ENCODE peak calls at places on chromosome 1, in four cellular contexts. One of them, this sample, is unnamed.

GRCh38 chr1:54199151-54199764 is 572 bp downstream of the CYB5RL start:
- DNase-seq in H1: no peak
- DNase-seq in HepG2: peak; percentile 8
- DNase-seq in GM12878: no peak
- DNase-seq in this sample: no peak

GRCh38 chr1:109918077-109918606 is 7.5 kb downstream of the CSF1 start:
- DNase-seq in H1: no peak
- DNase-seq in HepG2: no peak
- DNase-seq in GM12878: no peak
- DNase-seq in this sample: peak; percentile 86

GRCh38 chr1:50633465-50633864 is 210.2 kb upstream of the DMRTA2 start:
- DNase-seq in H1: no peak
- DNase-seq in HepG2: peak; percentile 21
- DNase-seq in GM12878: no peak
- DNase-seq in this sample: no peak

GRCh38 chr1:4603317-4604110 is 50.9 kb upstream of the AJAP1 start:
- DNase-seq in H1: no peak
- DNase-seq in HepG2: no peak
- DNase-seq in GM12878: no peak
- DNase-seq in this sample: no peak

GRCh38 chr1:161068306-161069200 is 1.1 kb downstream of the ARHGAP30 start:
- DNase-seq in H1: no peak
- DNase-seq in HepG2: no peak
- DNase-seq in GM12878: peak; percentile 86
- DNase-seq in this sample: no peak

GRCh38 chr1:60657926-60658325 is 424.4 kb upstream of the NFIA start:
- DNase-seq in H1: no peak
- DNase-seq in HepG2: no peak
- DNase-seq in GM12878: no peak
- DNase-seq in this sample: no peak

GRCh38 chr1:110878993-110879392 is 6.0 kb downstream of the CD53 start:
- DNase-seq in H1: no peak
- DNase-seq in HepG2: no peak
- DNase-seq in GM12878: no peak
- DNase-seq in this sample: no peak

GRCh38 chr1:234586304-234586703 is 23.7 kb downstream of the IRF2BP2 start:
- DNase-seq in H1: no peak
- DNase-seq in HepG2: no peak
- DNase-seq in GM12878: no peak
- DNase-seq in this sample: no peak

GRCh38 chr1:92504751-92505692 is 18.3 kb upstream of the GFI1 start:
- DNase-seq in H1: no peak
- DNase-seq in HepG2: peak; percentile 97
- DNase-seq in GM12878: no peak
- DNase-seq in this sample: no peak

GRCh38 chr1:217495249-217495648 is 135.6 kb downstream of the GPATCH2 start:
- DNase-seq in H1: no peak
- DNase-seq in HepG2: no peak
- DNase-seq in GM12878: peak; percentile 23
- DNase-seq in this sample: no peak

DNA sequence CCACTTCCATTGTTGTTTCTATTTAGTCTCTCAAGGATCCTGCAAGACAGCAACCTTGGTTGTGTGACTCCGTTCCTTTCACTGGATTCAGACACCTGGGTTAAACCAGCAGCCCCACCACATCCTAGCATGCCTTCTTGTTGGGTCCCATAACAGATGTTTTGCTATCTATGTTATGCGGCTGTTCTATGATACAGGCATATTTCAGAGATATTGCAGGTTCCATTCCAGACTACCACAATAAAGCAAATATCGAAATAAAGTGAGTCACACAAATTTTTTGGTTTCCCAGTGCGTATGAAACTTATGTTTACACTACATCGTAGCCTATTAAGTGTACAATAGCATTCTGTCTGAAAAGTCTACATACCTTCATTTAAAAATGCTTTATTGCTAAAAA is 18.5 kb downstream of the KAZN start:
- DNase-seq in H1: no peak
- DNase-seq in HepG2: no peak
- DNase-seq in GM12878: no peak
- DNase-seq in this sample: peak; percentile 32
- TF ChIP-seq BRCA1 in H1: no peak
- TF ChIP-seq BRCA1 in HepG2: no peak
- TF ChIP-seq BRCA1 in GM12878: no peak
- TF ChIP-seq BRCA1 in this sample: no peak

GRCh38 chr1:37157634-37158033 is 123.3 kb upstream of the GRIK3 start:
- DNase-seq in H1: no peak
- DNase-seq in HepG2: no peak
- DNase-seq in GM12878: no peak
- DNase-seq in this sample: no peak

GRCh38 chr1:37161171-37161570 is 126.9 kb upstream of the GRIK3 start:
- DNase-seq in H1: no peak
- DNase-seq in HepG2: no peak
- DNase-seq in GM12878: no peak
- DNase-seq in this sample: no peak

GRCh38 chr1:37158113-37158749 is 123.9 kb upstream of the GRIK3 start:
- DNase-seq in H1: no peak
- DNase-seq in HepG2: no peak
- DNase-seq in GM12878: no peak
- DNase-seq in this sample: no peak

GRCh38 chr1:37156646-37157045 is 122.3 kb upstream of the GRIK3 start:
- DNase-seq in H1: no peak
- DNase-seq in HepG2: no peak
- DNase-seq in GM12878: no peak
- DNase-seq in this sample: no peak

DNA sequence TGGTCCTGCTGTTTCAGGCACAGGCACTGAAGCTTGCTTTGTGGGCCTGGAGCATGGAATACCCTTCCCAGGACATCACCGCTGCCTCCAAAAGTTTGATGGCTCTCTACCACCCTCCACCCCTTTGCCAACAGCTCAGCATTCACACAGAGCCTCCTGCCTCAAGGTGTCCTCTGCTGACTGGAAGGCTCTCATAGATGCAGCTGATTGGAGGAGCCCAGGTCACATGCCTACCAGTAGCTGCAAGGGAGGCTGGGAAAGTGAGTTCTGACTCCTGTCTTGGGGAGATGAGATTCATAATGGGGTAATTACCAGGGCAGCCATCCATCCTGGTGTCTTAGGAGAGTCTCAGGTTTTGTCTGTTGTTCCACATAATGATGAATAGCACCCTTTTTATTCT is 124.8 kb upstream of the GRIK3 start:
- DNase-seq in H1: no peak
- DNase-seq in HepG2: no peak
- DNase-seq in GM12878: no peak
- DNase-seq in this sample: peak; percentile 34
- TF ChIP-seq SIN3A in H1: no peak
- TF ChIP-seq SIN3A in HepG2: no peak
- TF ChIP-seq SIN3A in GM12878: no peak
- TF ChIP-seq SIN3A in this sample: no peak

DNA sequence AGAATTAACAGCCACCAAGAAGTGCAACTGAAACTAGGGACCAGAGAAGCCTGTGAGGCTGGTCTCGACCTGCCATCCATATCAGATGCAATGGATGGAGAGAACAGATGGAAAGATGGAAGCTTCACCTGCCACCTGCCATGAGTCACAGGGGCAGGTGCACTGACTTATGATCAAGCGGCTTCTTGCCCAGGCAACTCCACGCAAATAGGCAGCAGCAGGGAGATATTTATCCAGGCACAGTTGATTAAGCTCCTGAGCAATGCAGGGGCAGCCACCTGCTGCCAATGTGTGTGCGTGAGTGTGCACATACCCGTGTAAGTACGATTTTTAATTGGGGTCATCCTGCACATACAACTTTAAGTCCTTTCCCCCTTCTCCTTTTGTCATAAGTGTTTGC is 174.2 kb downstream of the PTPRU start:
- DNase-seq in H1: no peak
- DNase-seq in HepG2: no peak
- DNase-seq in GM12878: no peak
- DNase-seq in this sample: no peak
- TF ChIP-seq BRCA1 in H1: no peak
- TF ChIP-seq BRCA1 in HepG2: no peak
- TF ChIP-seq BRCA1 in GM12878: no peak
- TF ChIP-seq BRCA1 in this sample: no peak

GRCh38 chr1:145958734-145959133 is 917 bp upstream of the LIX1L start:
- DNase-seq in H1: no peak
- DNase-seq in HepG2: no peak
- DNase-seq in GM12878: no peak
- DNase-seq in this sample: no peak

GRCh38 chr1:145960468-145961108 is 2.8 kb upstream of the LIX1L start:
- DNase-seq in H1: no peak
- DNase-seq in HepG2: peak; percentile 56
- DNase-seq in GM12878: no peak
- DNase-seq in this sample: no peak

GRCh38 chr1:145957443-145958319 is at the start of gene LIX1L:
- DNase-seq in H1: peak; percentile 83
- DNase-seq in HepG2: peak; percentile 91
- DNase-seq in GM12878: peak; percentile 89
- DNase-seq in this sample: peak; percentile 96

GRCh38 chr1:145959957-145960467 is 2.2 kb upstream of the LIX1L start:
- DNase-seq in H1: no peak
- DNase-seq in HepG2: no peak
- DNase-seq in GM12878: no peak
- DNase-seq in this sample: no peak

GRCh38 chr1:145959333-145959732 is 1.5 kb upstream of the LIX1L start:
- DNase-seq in H1: no peak
- DNase-seq in HepG2: no peak
- DNase-seq in GM12878: no peak
- DNase-seq in this sample: no peak
- TF ChIP-seq SIN3A in H1: no peak
- TF ChIP-seq SIN3A in HepG2: no peak
- TF ChIP-seq SIN3A in GM12878: no peak
- TF ChIP-seq SIN3A in this sample: no peak

DNA sequence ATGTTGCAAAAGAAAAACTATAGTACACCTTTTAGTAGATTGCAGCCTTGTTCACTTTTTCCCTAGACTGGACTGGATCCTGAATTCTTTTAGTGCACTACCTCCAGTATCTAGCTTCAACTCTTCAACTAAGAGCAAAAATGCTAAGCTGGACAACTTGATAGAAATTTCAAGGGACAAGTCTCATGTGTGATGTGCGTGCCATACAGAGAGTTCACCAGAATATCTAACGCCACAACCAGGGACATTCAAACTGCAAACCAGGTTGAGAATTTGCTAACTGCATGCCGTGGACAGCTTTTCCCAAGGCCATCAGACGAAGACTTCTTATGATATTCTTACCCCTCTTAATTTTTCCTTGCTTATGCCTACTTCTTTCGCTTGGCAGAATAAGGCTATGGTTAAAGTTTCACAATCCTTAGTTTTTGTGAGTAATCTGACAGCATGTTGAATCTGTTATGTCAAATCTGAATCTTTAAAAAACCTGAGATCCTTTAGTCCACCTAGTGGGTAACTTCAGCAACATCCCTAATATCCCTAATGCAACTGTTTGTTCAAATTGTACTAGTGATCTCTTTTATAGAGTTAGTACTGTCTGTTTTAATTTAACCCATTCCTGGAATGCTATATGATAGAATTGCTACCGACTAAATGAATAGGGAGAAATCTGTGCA is 66.4 kb downstream of the DDAH1 start:
- DNase-seq in H1: no peak
- DNase-seq in HepG2: no peak
- DNase-seq in GM12878: no peak
- DNase-seq in this sample: no peak
- TF ChIP-seq BRCA1 in H1: no peak
- TF ChIP-seq BRCA1 in HepG2: no peak
- TF ChIP-seq BRCA1 in GM12878: no peak
- TF ChIP-seq BRCA1 in this sample: no peak